ENCODE peak calls at places on chromosomes 16 and 17, in eight cellular contexts. I is progenitor cell of endocrine pancreas, L is HFF-Myc, B is tibial nerve, O is IMR-90, A is mammary epithelial cell, P is fibroblast of the conjunctiva, K is cardiac muscle cell. V is an unnamed sample.

GRCh38 chr17:11981862-11982261 is 15.4 kb downstream of the ZNF18 start:
- DNase-seq in I (no peak), L (no peak), B (no peak), O (no peak), A (no peak), P (no peak), K (no peak), V (no peak)

GRCh38 chr16:84138824-84139627 is 6.0 kb downstream of the HSDL1 start:
- DNase-seq in I (no peak), L (no peak), B (no peak), O (peak), A (no peak), P (no peak), K (peak), V (peak)

GRCh38 chr16:82049484-82049883 is 14.4 kb downstream of the HSD17B2 start:
- DNase-seq in I (no peak), L (no peak), B (no peak), O (no peak), A (no peak), P (no peak), K (no peak), V (no peak)

GRCh38 chr16:67770371-67770991 is 35.9 kb downstream of the RANBP10 start:
- DNase-seq in I (no peak), L (no peak), B (no peak), O (peak), A (no peak), P (no peak), K (peak), V (no peak)

GRCh38 chr16:54116126-54116525 is 170.5 kb downstream of the IRX3 start:
- DNase-seq in I (no peak), L (no peak), B (no peak), O (no peak), A (no peak), P (peak), K (no peak), V (no peak)

GRCh38 chr16:85104821-85105391 is 7.4 kb downstream of the CIBAR2 start:
- DNase-seq in I (no peak), L (no peak), B (no peak), O (no peak), A (no peak), P (no peak), K (no peak), V (no peak)

GRCh38 chr16:78211951-78212350 is 112.5 kb downstream of the WWOX start:
- DNase-seq in I (no peak), L (no peak), B (no peak), O (no peak), A (peak), P (no peak), K (no peak), V (no peak)

GRCh38 chr17:7930841-7931631 is 710 bp downstream of the TRAPPC1 start:
- DNase-seq in I (no peak), L (no peak), B (no peak), O (no peak), A (no peak), P (no peak), K (no peak), V (no peak)

GRCh38 chr16:28823291-28823718 is 506 bp downstream of the ATXN2L start:
- DNase-seq in I (peak), L (no peak), B (no peak), O (no peak), A (no peak), P (no peak), K (peak), V (no peak)

GRCh38 chr16:81864646-81865382 is 85.7 kb downstream of the PLCG2 start:
- DNase-seq in I (no peak), L (no peak), B (no peak), O (no peak), A (no peak), P (no peak), K (no peak), V (no peak)

GRCh38 chr17:10156579-10157488 is 41.6 kb downstream of the GAS7 start:
- DNase-seq in I (no peak), L (no peak), B (peak), O (no peak), A (no peak), P (no peak), K (no peak), V (no peak)